ENCODE peak calls at places on chromosomes 6 and 20, in six cellular contexts. One of them, this sample, is unnamed.

GRCh38 chr6:104629826-104630225 is 229.9 kb downstream of the HACE1 start:
- DNase-seq in GM23338: no peak
- DNase-seq in dorsolateral prefrontal cortex: no peak
- DNase-seq in lung: no peak
- DNase-seq in heart left ventricle: no peak
- DNase-seq in cardiac fibroblast: no peak
- DNase-seq in this sample: no peak

GRCh38 chr20:35663813-35664543 is 722 bp downstream of the CPNE1 start:
- DNase-seq in GM23338: peak
- DNase-seq in dorsolateral prefrontal cortex: no peak
- DNase-seq in lung: peak
- DNase-seq in heart left ventricle: peak
- DNase-seq in cardiac fibroblast: peak
- DNase-seq in this sample: no peak

GRCh38 chr6:41451515-41452163 is 94.5 kb upstream of the FOXP4 start:
- DNase-seq in GM23338: no peak
- DNase-seq in dorsolateral prefrontal cortex: no peak
- DNase-seq in lung: no peak
- DNase-seq in heart left ventricle: peak
- DNase-seq in cardiac fibroblast: peak
- DNase-seq in this sample: no peak

GRCh38 chr20:44187763-44188709 is 1.0 kb upstream of the JPH2 start:
- DNase-seq in GM23338: no peak
- DNase-seq in dorsolateral prefrontal cortex: no peak
- DNase-seq in lung: no peak
- DNase-seq in heart left ventricle: no peak
- DNase-seq in cardiac fibroblast: no peak
- DNase-seq in this sample: no peak

GRCh38 chr6:101312652-101313051 is 80.9 kb upstream of the GRIK2 start:
- DNase-seq in GM23338: no peak
- DNase-seq in dorsolateral prefrontal cortex: no peak
- DNase-seq in lung: no peak
- DNase-seq in heart left ventricle: no peak
- DNase-seq in cardiac fibroblast: no peak
- DNase-seq in this sample: no peak

GRCh38 chr6:150298029-150298380 is 70.8 kb upstream of the IYD start:
- DNase-seq in GM23338: no peak
- DNase-seq in dorsolateral prefrontal cortex: no peak
- DNase-seq in lung: no peak
- DNase-seq in heart left ventricle: no peak
- DNase-seq in cardiac fibroblast: no peak
- DNase-seq in this sample: no peak

GRCh38 chr6:108074057-108074358 is 533 bp downstream of the OSTM1 start:
- DNase-seq in GM23338: no peak
- DNase-seq in dorsolateral prefrontal cortex: no peak
- DNase-seq in lung: no peak
- DNase-seq in heart left ventricle: no peak
- DNase-seq in cardiac fibroblast: no peak
- DNase-seq in this sample: no peak

GRCh38 chr20:15011631-15012030 is 674.2 kb upstream of the FLRT3 start:
- DNase-seq in GM23338: no peak
- DNase-seq in dorsolateral prefrontal cortex: no peak
- DNase-seq in lung: no peak
- DNase-seq in heart left ventricle: no peak
- DNase-seq in cardiac fibroblast: no peak
- DNase-seq in this sample: no peak

GRCh38 chr6:163883946-163884345 is 469.4 kb downstream of the QKI start:
- DNase-seq in GM23338: no peak
- DNase-seq in dorsolateral prefrontal cortex: no peak
- DNase-seq in lung: no peak
- DNase-seq in heart left ventricle: no peak
- DNase-seq in cardiac fibroblast: peak
- DNase-seq in this sample: no peak

GRCh38 chr6:4314201-4314707 is 178.9 kb upstream of the ECI2 start:
- DNase-seq in GM23338: no peak
- DNase-seq in dorsolateral prefrontal cortex: no peak
- DNase-seq in lung: no peak
- DNase-seq in heart left ventricle: no peak
- DNase-seq in cardiac fibroblast: no peak
- DNase-seq in this sample: no peak

GRCh38 chr20:62025394-62025793 is 40.3 kb downstream of the TAF4 start:
- DNase-seq in GM23338: no peak
- DNase-seq in dorsolateral prefrontal cortex: no peak
- DNase-seq in lung: no peak
- DNase-seq in heart left ventricle: no peak
- DNase-seq in cardiac fibroblast: no peak
- DNase-seq in this sample: no peak

GRCh38 chr6:31966506-31966905 is 5.4 kb downstream of the DXO start:
- DNase-seq in GM23338: no peak
- DNase-seq in dorsolateral prefrontal cortex: no peak
- DNase-seq in lung: no peak
- DNase-seq in heart left ventricle: no peak
- DNase-seq in cardiac fibroblast: no peak
- DNase-seq in this sample: no peak

GRCh38 chr20:17262786-17263185 is 35.9 kb downstream of the PCSK2 start:
- DNase-seq in GM23338: peak
- DNase-seq in dorsolateral prefrontal cortex: no peak
- DNase-seq in lung: no peak
- DNase-seq in heart left ventricle: no peak
- DNase-seq in cardiac fibroblast: no peak
- DNase-seq in this sample: no peak

GRCh38 chr6:33677153-33677660 is 34.3 kb downstream of the UQCC2 start:
- DNase-seq in GM23338: no peak
- DNase-seq in dorsolateral prefrontal cortex: no peak
- DNase-seq in lung: no peak
- DNase-seq in heart left ventricle: no peak
- DNase-seq in cardiac fibroblast: no peak
- DNase-seq in this sample: peak

GRCh38 chr6:153001767-153002612 is 519 bp downstream of the MTRF1L start:
- DNase-seq in GM23338: peak
- DNase-seq in dorsolateral prefrontal cortex: no peak
- DNase-seq in lung: no peak
- DNase-seq in heart left ventricle: no peak
- DNase-seq in cardiac fibroblast: peak
- DNase-seq in this sample: no peak

GRCh38 chr20:43915209-43916072 is 789 bp downstream of the TOX2 start:
- DNase-seq in GM23338: peak
- DNase-seq in dorsolateral prefrontal cortex: no peak
- DNase-seq in lung: no peak
- DNase-seq in heart left ventricle: peak
- DNase-seq in cardiac fibroblast: peak
- DNase-seq in this sample: no peak

GRCh38 chr6:8085053-8085511 is 17.3 kb downstream of the EEF1E1 start:
- DNase-seq in GM23338: no peak
- DNase-seq in dorsolateral prefrontal cortex: no peak
- DNase-seq in lung: peak
- DNase-seq in heart left ventricle: no peak
- DNase-seq in cardiac fibroblast: peak
- DNase-seq in this sample: peak

GRCh38 chr20:20977786-20978185 is 128.4 kb downstream of the LINC00237 start:
- DNase-seq in GM23338: no peak
- DNase-seq in dorsolateral prefrontal cortex: no peak
- DNase-seq in lung: no peak
- DNase-seq in heart left ventricle: no peak
- DNase-seq in cardiac fibroblast: no peak
- DNase-seq in this sample: no peak

GRCh38 chr6:170086639-170087420 is 204.0 kb downstream of the DLL1 start:
- DNase-seq in GM23338: no peak
- DNase-seq in dorsolateral prefrontal cortex: no peak
- DNase-seq in lung: no peak
- DNase-seq in heart left ventricle: no peak
- DNase-seq in cardiac fibroblast: no peak
- DNase-seq in this sample: no peak

GRCh38 chr6:58419321-58419720 is 1101.9 kb downstream of the PRIM2 start:
- DNase-seq in GM23338: no peak
- DNase-seq in dorsolateral prefrontal cortex: no peak
- DNase-seq in lung: no peak
- DNase-seq in heart left ventricle: no peak
- DNase-seq in cardiac fibroblast: no peak
- DNase-seq in this sample: no peak

GRCh38 chr20:19909696-19910095 is 107.5 kb upstream of the NAA20 start:
- DNase-seq in GM23338: no peak
- DNase-seq in dorsolateral prefrontal cortex: no peak
- DNase-seq in lung: peak
- DNase-seq in heart left ventricle: peak
- DNase-seq in cardiac fibroblast: peak
- DNase-seq in this sample: peak

GRCh38 chr20:63183422-63184146 is 32.3 kb downstream of the YTHDF1 start:
- DNase-seq in GM23338: peak
- DNase-seq in dorsolateral prefrontal cortex: no peak
- DNase-seq in lung: peak
- DNase-seq in heart left ventricle: no peak
- DNase-seq in cardiac fibroblast: peak
- DNase-seq in this sample: no peak

GRCh38 chr20:53872561-53873248 is 197.7 kb downstream of the BCAS1 start:
- DNase-seq in GM23338: no peak
- DNase-seq in dorsolateral prefrontal cortex: no peak
- DNase-seq in lung: no peak
- DNase-seq in heart left ventricle: no peak
- DNase-seq in cardiac fibroblast: peak
- DNase-seq in this sample: no peak

GRCh38 chr6:124881898-124882579 is 80.2 kb upstream of the RNF217 start:
- DNase-seq in GM23338: peak
- DNase-seq in dorsolateral prefrontal cortex: no peak
- DNase-seq in lung: no peak
- DNase-seq in heart left ventricle: no peak
- DNase-seq in cardiac fibroblast: peak
- DNase-seq in this sample: peak

GRCh38 chr6:52538921-52539354 is 37.9 kb downstream of the TRAM2 start:
- DNase-seq in GM23338: no peak
- DNase-seq in dorsolateral prefrontal cortex: no peak
- DNase-seq in lung: no peak
- DNase-seq in heart left ventricle: no peak
- DNase-seq in cardiac fibroblast: no peak
- DNase-seq in this sample: no peak

DNA sequence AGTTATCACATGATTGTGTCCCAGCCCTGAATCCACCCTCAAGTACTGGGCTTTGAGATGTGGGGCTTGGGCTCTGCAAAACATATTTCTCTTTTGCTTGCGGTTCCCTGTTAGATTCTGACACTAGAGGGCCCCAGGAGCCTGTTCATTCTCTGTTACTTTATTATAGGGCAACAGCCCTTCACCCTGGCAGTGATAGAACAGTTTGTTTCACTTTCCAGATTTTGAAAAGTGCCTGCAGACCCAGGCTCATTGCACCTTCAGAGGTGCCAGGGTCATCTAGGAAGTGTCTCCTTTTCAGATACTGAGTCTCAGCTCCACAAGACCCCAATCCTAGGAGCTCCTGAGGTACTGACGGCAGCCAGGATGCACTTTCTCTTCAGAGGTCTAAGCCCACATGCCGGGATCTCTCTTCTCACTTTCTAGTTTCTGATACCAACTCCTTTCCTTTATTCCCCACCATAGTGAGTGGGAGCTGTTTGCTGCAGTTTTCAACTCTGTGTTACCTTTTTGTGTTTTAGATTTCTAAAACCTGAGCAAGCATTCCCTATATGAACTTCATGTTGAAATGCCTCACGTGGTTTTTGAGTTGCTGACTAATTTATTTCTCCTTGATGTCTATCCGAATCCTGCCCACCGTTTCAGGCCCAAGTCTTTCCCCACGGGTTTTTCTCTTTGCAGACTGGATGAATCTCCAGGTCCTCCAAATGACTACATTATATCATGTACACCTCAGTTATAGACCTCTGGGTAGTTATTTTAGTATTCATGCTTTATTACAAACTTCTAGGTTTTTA is 10.9 kb downstream of the ABT1 start:
- DNase-seq in GM23338: peak
- DNase-seq in dorsolateral prefrontal cortex: no peak
- DNase-seq in lung: peak
- DNase-seq in heart left ventricle: no peak
- DNase-seq in cardiac fibroblast: peak
- DNase-seq in this sample: peak
- TF ChIP-seq CTCF in GM23338: peak
- TF ChIP-seq CTCF in dorsolateral prefrontal cortex: peak
- TF ChIP-seq CTCF in lung: peak
- TF ChIP-seq CTCF in heart left ventricle: peak
- TF ChIP-seq CTCF in cardiac fibroblast: peak
- TF ChIP-seq CTCF in this sample: peak

DNA sequence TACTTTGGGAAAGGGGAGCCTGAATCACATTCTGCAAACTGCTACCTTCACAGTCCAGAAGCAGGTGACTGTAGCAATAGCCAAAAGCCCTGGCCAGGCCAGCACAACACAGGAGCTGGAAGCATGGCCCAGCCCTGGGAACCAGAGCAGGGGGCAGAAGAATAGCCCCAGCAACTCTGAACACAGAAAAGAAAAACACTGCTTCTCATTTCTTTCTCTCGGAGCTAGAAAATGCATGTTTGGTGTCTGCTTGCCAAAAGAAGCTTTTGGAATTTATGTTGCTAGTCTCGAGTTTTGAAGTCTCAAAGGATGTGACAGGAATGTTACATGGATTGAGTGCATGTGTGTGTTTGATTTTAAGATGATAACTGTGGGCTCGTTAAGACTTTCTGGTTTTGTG is 79.8 kb upstream of the SCAF8 start:
- DNase-seq in GM23338: no peak
- DNase-seq in dorsolateral prefrontal cortex: no peak
- DNase-seq in lung: no peak
- DNase-seq in heart left ventricle: no peak
- DNase-seq in cardiac fibroblast: peak
- DNase-seq in this sample: no peak
- H3K4me3 ChIP-seq in GM23338: no peak
- H3K4me3 ChIP-seq in dorsolateral prefrontal cortex: no peak
- H3K4me3 ChIP-seq in lung: no peak
- H3K4me3 ChIP-seq in heart left ventricle: no peak
- H3K4me3 ChIP-seq in cardiac fibroblast: no peak
- H3K4me3 ChIP-seq in this sample: no peak

GRCh38 chr6:161748535-161749386 is 474.9 kb upstream of the AGPAT4 start:
- DNase-seq in GM23338: peak
- DNase-seq in dorsolateral prefrontal cortex: no peak
- DNase-seq in lung: no peak
- DNase-seq in heart left ventricle: peak
- DNase-seq in cardiac fibroblast: peak
- DNase-seq in this sample: no peak
- TF ChIP-seq CTCF in GM23338: peak
- TF ChIP-seq CTCF in dorsolateral prefrontal cortex: peak
- TF ChIP-seq CTCF in lung: no peak
- TF ChIP-seq CTCF in heart left ventricle: peak
- TF ChIP-seq CTCF in cardiac fibroblast: peak
- TF ChIP-seq CTCF in this sample: peak

DNA sequence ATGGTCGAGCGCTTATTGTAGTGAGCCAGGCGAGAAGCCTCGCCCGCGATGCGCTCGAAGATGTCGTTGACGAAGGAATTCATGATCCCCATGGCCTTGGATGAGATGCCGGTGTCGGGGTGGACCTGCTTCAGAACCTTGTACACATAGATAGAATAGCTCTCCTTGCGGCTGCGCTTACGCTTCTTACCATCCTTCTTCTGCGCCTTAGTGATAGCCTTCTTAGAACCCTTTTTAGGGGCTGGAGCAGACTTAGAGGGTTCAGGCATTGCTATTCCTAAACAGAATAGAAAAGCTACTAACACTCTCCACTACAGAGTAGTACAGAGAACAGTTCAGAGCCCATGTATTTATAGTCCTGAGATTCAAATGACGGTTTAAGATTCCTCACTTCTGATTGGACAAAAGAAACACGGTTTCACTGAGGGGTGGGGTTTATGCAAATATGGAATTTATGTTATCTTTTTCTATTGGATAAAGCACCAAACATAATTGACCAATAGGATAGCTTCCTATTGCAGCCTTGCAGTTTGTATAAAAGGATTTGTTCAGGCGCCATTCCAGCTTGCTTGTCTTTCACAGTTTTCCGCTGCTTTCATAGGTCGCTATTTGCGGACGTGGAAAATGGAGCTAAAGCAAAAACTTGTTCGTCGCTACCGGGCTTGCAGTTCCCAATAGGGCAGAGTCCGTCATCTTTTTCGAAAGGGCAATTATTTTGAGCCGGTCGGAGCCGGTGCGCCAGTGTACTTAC is 43.7 kb upstream of the HFE start:
- DNase-seq in GM23338: peak
- DNase-seq in dorsolateral prefrontal cortex: peak
- DNase-seq in lung: peak
- DNase-seq in heart left ventricle: peak
- DNase-seq in cardiac fibroblast: peak
- DNase-seq in this sample: peak
- H3K4me3 ChIP-seq in GM23338: no peak
- H3K4me3 ChIP-seq in dorsolateral prefrontal cortex: peak
- H3K4me3 ChIP-seq in lung: peak
- H3K4me3 ChIP-seq in heart left ventricle: peak
- H3K4me3 ChIP-seq in cardiac fibroblast: peak
- H3K4me3 ChIP-seq in this sample: peak

This sample was measured in astrocyte of the cerebellum.